ENCODE peak calls at places on chromosomes 6 and 20, in four cellular contexts. D, S, C and L are unnamed samples.

GRCh38 chr6:87789198-87789899 is 87.3 kb upstream of the AKIRIN2 start:
- DNase-seq in C (no peak), S (no peak), D (no peak), L (no peak)

GRCh38 chr20:51473771-51474170 is 68.7 kb downstream of the NFATC2 start:
- DNase-seq in D (no peak), S (no peak), C (no peak), L (no peak)

GRCh38 chr6:41723936-41724637 is 11.3 kb downstream of the TFEB start:
- DNase-seq in C (no peak), S (no peak), D (no peak), L (no peak)

GRCh38 chr6:149461670-149462069 is 23.1 kb downstream of the ZC3H12D start:
- DNase-seq in D (no peak), S (no peak), C (no peak), L (no peak)

GRCh38 chr20:48722737-48723191 is 105.0 kb downstream of the PREX1 start:
- DNase-seq in S (peak), C (peak), D (no peak), L (peak)

GRCh38 chr6:122709922-122710512 is 69.5 kb upstream of the FABP7 start:
- DNase-seq in D (peak), S (no peak), C (peak), L (peak)

GRCh38 chr6:18102783-18103509 is 19.5 kb downstream of the NHLRC1 start:
- DNase-seq in D (no peak), C (no peak), S (no peak), L (no peak)

GRCh38 chr6:168035098-168035660 is 37.7 kb downstream of the KIF25 start:
- DNase-seq in S (peak), D (no peak), C (no peak), L (no peak)

GRCh38 chr6:31958412-31958740 is 395 bp downstream of the NELFE start:
- DNase-seq in D (no peak), S (no peak), C (no peak), L (no peak)

GRCh38 chr6:91886183-91886795 is 1299.4 kb upstream of the MAP3K7 start:
- DNase-seq in S (no peak), C (no peak), D (no peak), L (no peak)

GRCh38 chr20:4791121-4791520 is 69.4 kb downstream of the PRND start:
- DNase-seq in S (no peak), C (no peak), D (no peak), L (no peak)

GRCh38 chr6:33212857-33213165 is 4.5 kb downstream of the RING1 start:
- DNase-seq in D (no peak), C (no peak), S (no peak), L (no peak)

GRCh38 chr20:63093966-63094766 is 87.4 kb upstream of the BHLHE23 start:
- DNase-seq in C (no peak), S (peak), D (no peak), L (no peak)

GRCh38 chr20:8744228-8744844 is 324.6 kb upstream of the PLCB4 start:
- DNase-seq in S (no peak), C (no peak), D (no peak), L (no peak)

DNA sequence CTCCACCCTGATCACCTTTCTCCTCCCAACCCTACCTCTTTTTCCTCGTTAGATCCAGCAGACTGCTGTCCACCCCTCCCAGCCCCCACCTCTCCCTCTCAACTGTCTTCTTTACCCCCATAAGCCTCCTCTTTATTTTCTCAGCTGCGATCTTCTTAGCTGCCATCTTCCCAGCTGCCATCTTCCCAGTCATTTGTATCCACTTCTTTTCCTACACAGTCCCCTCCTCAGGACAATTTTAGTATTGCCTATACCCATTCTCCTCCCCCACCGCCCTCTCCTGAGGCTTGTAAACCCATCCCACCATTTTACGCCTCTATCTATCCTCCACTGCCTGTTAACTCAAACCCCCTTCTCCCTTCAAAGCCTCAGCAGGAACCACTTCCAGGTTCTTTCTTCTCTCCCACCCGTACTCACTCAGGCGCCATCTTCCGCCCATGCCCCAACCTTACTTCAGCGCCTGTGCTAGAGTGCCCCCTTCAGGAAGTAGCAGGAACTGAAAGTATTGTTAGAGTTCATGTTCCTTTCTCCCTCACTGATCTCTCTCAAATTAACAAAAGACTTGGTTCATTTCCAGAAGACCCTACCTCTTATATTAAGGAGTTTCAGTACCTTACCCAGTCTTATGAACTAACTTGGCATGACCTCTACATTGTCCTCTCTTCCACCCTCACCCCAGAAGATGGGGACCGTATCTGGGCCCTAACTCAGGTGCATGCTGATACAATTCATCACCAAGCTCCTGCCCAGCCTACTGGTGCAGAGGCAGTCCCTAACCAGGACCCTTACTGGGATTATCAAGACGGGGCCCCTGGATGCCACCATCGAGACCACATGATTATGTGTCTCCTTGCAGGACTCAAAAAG is 236.0 kb downstream of the ADGRG6 start:
- DNase-seq in C (no peak), S (no peak), D (no peak), L (no peak)
- TF ChIP-seq CTCF in C (no peak), S (peak), D (peak), L (no peak)

DNA sequence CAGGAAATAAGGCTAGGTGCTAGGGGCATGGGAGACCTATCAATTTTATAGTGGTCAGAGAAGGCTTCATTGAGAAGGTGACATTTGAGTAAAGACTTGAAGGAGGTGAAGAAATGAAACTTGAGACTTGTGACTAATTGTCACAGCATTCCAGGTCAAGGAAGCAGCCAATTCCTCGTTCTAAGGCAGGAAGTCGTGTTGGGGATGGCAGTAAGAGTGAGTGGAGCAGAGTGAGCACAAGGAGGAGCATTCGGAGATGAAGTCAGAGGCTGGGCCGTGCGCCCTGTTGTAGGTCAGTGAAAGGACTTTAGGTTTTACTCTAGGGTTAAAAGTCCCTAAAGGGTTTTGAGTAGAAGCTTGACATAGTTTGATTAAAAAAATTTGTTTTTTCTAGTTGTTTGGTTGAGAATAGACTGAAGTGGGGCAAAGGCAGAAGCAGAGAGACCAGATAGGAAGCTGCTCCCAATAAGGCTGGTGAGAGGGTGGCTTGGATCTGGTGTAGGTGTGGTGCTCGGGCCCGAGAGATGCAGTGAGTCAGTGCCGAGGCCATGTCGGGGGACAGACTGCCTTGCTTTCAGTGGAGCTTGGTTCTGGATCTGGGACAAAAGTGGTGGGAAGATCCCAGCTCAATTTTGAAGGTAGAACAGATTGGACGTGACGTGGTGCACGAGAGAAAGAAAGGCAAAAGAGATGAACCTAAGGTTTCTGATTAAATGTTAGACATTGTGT is 2.6 kb upstream of the RSPH3 start:
- DNase-seq in S (no peak), C (no peak), D (no peak), L (no peak)
- TF ChIP-seq CTCF in S (no peak), C (no peak), D (no peak), L (no peak)

GRCh38 chr6:143174516-143174915 is 113.8 kb downstream of the AIG1 start:
- DNase-seq in C (no peak), S (no peak), D (no peak), L (no peak)

GRCh38 chr6:143174951-143175350 is 114.3 kb downstream of the AIG1 start:
- DNase-seq in D (no peak), C (no peak), S (no peak), L (no peak)

GRCh38 chr6:143179096-143179495 is 118.4 kb downstream of the AIG1 start:
- DNase-seq in S (no peak), D (no peak), C (no peak), L (no peak)

GRCh38 chr6:143177706-143178105 is 117.0 kb downstream of the AIG1 start:
- DNase-seq in D (no peak), C (no peak), S (no peak), L (no peak)

DNA sequence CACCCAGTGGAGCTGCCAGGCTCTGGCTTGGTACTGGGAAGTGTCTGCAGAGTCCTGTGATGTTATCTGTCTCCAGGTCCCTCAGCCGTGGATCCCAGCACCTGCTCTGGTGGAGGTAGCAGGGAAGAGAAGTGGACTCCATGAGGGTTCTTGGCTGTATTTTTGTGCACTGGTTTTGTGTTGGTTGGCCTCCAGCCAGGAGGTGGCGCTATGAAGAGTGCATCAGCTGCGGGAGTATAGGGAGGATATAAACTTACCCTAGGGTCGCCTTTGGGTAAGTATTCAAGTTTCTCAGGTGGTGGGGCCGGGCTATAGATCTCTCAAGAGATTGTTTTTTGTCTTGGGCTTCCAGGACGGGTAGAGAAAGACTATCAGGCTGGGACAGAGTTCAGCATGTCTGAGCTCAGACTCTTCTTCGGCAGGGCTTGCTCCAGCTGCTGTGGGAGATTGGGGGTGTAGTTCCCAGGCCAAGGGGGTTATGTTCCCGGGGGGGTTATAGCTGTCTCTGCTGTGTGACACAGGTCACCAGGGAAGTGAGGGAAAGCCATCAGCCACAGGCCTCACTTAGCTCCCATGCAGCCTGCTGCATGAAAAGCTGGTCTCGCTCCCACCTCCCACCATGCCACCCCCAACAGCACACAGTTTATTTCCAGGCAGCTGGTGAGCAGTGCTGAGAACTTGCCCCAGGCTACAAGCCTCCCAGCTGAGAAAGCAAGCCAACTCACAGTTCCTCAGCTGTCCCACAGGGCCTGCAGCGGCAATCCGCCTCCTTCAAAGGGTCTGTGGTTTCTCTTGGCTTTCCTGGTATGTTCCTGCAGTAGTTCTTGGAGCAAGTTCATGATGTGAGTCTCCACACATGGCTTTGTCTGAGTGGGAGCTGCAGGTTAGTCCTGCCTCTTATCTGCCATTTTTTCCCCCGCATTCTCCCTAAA is 115.7 kb downstream of the AIG1 start:
- DNase-seq in D (no peak), S (peak), C (no peak), L (no peak)
- TF ChIP-seq CTCF in D (no peak), S (peak), C (no peak), L (peak)

GRCh38 chr20:13947719-13948118 is 42.7 kb downstream of the SEL1L2 start:
- DNase-seq in C (no peak), D (no peak), S (no peak), L (no peak)

GRCh38 chr20:13953227-13953626 is 37.2 kb downstream of the SEL1L2 start:
- DNase-seq in C (no peak), S (no peak), D (no peak), L (no peak)
- TF ChIP-seq CTCF in C (no peak), S (no peak), D (no peak), L (no peak)